ENCODE peak calls at places on chromosomes 12 and 14, in four cellular contexts. Z is stomach, Y is Peyer's patch, G is transverse colon. V is an unnamed sample.

GRCh38 chr12:85955127-85955526 is 81.0 kb downstream of the NTS start:
- DNase-seq in Z (no peak), Y (no peak), G (no peak), V (no peak)

GRCh38 chr14:22510527-22511110 is 78.4 kb downstream of the DAD1 start:
- DNase-seq in Z (no peak), Y (no peak), G (no peak), V (no peak)

GRCh38 chr14:74579447-74580274 is 32.4 kb downstream of the LTBP2 start:
- DNase-seq in Z (no peak), Y (peak), G (no peak), V (no peak)

GRCh38 chr12:32240210-32240609 is 133.6 kb downstream of the BICD1 start:
- DNase-seq in Z (no peak), Y (no peak), G (no peak), V (no peak)

GRCh38 chr12:5872745-5873144 is 72.3 kb downstream of the ANO2 start:
- DNase-seq in Z (no peak), Y (no peak), G (no peak), V (peak)

GRCh38 chr12:40921563-40922163 is 229.4 kb downstream of the CNTN1 start:
- DNase-seq in Z (no peak), Y (no peak), G (no peak), V (no peak)

GRCh38 chr14:69105326-69105725 is 47.6 kb downstream of the DCAF5 start:
- DNase-seq in Z (no peak), Y (no peak), G (no peak), V (no peak)

GRCh38 chr12:69994593-69995222 is 169.7 kb downstream of the MYRFL start:
- DNase-seq in Z (peak), Y (no peak), G (peak), V (no peak)

GRCh38 chr14:74634964-74635363 is 22.9 kb upstream of the LTBP2 start:
- DNase-seq in Z (no peak), Y (no peak), G (no peak), V (no peak)

GRCh38 chr12:127393460-127393859 is 873.5 kb upstream of the TMEM132C start:
- DNase-seq in Z (no peak), Y (no peak), G (no peak), V (no peak)

GRCh38 chr12:63362801-63363200 is 211.8 kb upstream of the AVPR1A start:
- DNase-seq in Z (no peak), Y (no peak), G (no peak), V (no peak)

GRCh38 chr14:37591311-37591940 is 3.6 kb downstream of the FOXA1 start:
- DNase-seq in Z (peak), Y (peak), G (peak), V (no peak)

GRCh38 chr12:133058203-133059125 is 21.2 kb downstream of the ZNF84 start:
- DNase-seq in Z (no peak), Y (no peak), G (no peak), V (no peak)

GRCh38 chr14:68794856-68795601 is 2.2 kb upstream of the ZFP36L1 start:
- DNase-seq in Z (peak), Y (peak), G (peak), V (no peak)

GRCh38 chr14:105292810-105293711 is 7.7 kb downstream of the BRF1 start:
- DNase-seq in Z (no peak), Y (no peak), G (no peak), V (no peak)

GRCh38 chr12:754238-754816 is 1.9 kb downstream of the WNK1 start:
- DNase-seq in Z (no peak), Y (no peak), G (no peak), V (peak)

GRCh38 chr12:120849765-120850164 is 54.4 kb downstream of the SPPL3 start:
- DNase-seq in Z (no peak), Y (no peak), G (no peak), V (no peak)

GRCh38 chr14:24837280-24838046 is 203.5 kb upstream of the GZMB start:
- DNase-seq in Z (no peak), Y (no peak), G (no peak), V (no peak)

GRCh38 chr14:73785336-73785833 is 66.2 kb upstream of the PTGR2 start:
- DNase-seq in Z (no peak), Y (peak), G (peak), V (no peak)

GRCh38 chr14:82313889-82314288 is 780.2 kb upstream of the SEL1L start:
- DNase-seq in Z (no peak), Y (no peak), G (no peak), V (no peak)

GRCh38 chr12:87758271-87758670 is 270.9 kb downstream of the C12orf50 start:
- DNase-seq in Z (no peak), Y (no peak), G (no peak), V (no peak)

GRCh38 chr12:120055231-120055630 is 61.3 kb downstream of the RAB35 start:
- DNase-seq in Z (no peak), Y (no peak), G (no peak), V (no peak)

GRCh38 chr12:104604070-104604994 is 147.6 kb downstream of the CHST11 start:
- DNase-seq in Z (peak), Y (no peak), G (peak), V (peak)

GRCh38 chr12:10220398-10221077 is 7.9 kb downstream of the GABARAPL1 start:
- DNase-seq in Z (peak), Y (no peak), G (peak), V (no peak)

GRCh38 chr12:81221681-81222080 is 143.8 kb downstream of the ACSS3 start:
- DNase-seq in Z (no peak), Y (no peak), G (no peak), V (no peak)

GRCh38 chr12:113424915-113425823 is 3.0 kb downstream of the SDSL start:
- DNase-seq in Z (peak), Y (peak), G (peak), V (no peak)

GRCh38 chr14:52977798-52978197 is 26.9 kb upstream of the FERMT2 start:
- DNase-seq in Z (no peak), Y (no peak), G (no peak), V (no peak)

GRCh38 chr14:49623941-49624806 is 3.6 kb downstream of the MGAT2 start:
- DNase-seq in Z (no peak), Y (no peak), G (peak), V (no peak)
- TF ChIP-seq POLR2A in Z (no peak), Y (no peak), G (no peak), V (no peak)

DNA sequence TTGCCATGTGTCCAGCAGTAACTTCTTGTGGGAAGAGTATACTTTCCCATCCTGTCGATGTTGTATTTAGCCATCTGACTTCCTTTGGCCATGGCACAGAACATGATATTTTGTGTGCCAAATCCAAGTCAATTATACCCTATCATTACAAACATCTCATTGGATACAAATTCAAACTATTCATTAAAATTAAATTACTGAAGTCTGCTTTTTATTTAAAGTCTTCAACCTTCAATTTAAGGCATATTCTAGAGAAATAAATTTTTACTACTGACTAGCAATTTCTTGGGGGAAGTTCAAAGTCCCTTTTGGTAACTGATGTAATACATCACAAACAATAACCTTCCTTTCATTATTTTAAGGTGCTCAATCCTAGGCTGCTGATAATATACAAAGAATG is 192.6 kb downstream of the SLC6A15 start:
- DNase-seq in Z (no peak), Y (no peak), G (no peak), V (no peak)
- TF ChIP-seq POLR2A in Z (no peak), Y (no peak), G (no peak), V (no peak)

GRCh38 chr12:30691122-30691879 is 4.4 kb downstream of the IPO8 start:
- DNase-seq in Z (no peak), Y (no peak), G (no peak), V (no peak)
- TF ChIP-seq POLR2A in Z (no peak), Y (no peak), G (no peak), V (no peak)

GRCh38 chr12:91043408-91043807 is 14.4 kb downstream of the KERA start:
- DNase-seq in Z (no peak), Y (no peak), G (no peak), V (no peak)
- TF ChIP-seq POLR2A in Z (no peak), Y (no peak), G (no peak), V (no peak)

GRCh38 chr14:61489527-61489926 is 168.1 kb downstream of the PRKCH start:
- DNase-seq in Z (no peak), Y (no peak), G (no peak), V (no peak)
- TF ChIP-seq POLR2A in Z (no peak), Y (no peak), G (no peak), V (no peak)

GRCh38 chr14:101582294-101582693 is 21.0 kb downstream of the DIO3 start:
- DNase-seq in Z (no peak), Y (peak), G (no peak), V (no peak)

GRCh38 chr14:101578489-101578888 is 17.2 kb downstream of the DIO3 start:
- DNase-seq in Z (no peak), Y (peak), G (no peak), V (no peak)

GRCh38 chr14:101581806-101582205 is 20.5 kb downstream of the DIO3 start:
- DNase-seq in Z (no peak), Y (peak), G (no peak), V (no peak)

GRCh38 chr14:101577221-101577909 is 16.1 kb downstream of the DIO3 start:
- DNase-seq in Z (no peak), Y (peak), G (no peak), V (no peak)

DNA sequence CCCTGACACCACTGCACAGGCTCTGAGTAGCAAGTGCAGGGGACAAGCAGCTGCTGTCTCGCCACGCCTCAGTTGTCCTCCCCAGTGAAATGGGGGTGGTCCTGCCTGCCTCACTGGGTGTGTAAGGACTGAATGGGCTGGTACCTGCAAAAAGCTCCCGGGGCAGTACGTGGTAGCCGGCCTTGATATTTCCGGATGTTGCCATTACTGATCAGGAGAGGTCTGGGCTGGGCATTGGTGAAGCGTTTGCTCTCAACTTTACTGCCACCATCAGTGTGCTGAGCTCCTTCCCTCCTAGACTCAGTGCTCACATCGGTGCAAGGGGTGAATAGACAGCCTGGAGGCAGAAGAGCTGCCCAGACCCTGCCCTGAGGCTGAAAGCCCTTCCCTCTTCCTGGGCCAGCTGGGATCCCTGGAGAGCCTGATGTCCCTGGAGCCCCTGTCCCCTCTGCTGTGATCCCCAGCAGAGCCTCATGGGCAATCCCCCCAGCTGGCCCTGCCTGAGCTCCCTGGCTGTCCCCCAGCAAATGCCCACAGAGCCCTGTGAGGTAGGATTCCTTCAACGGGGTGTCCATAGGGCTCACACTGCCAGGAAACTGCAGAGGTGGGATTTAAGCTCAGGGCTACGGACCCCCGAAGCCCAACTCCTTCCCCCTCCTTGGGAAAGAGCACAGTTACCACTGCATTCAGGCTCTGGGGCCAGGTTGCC is 18.2 kb downstream of the DIO3 start:
- DNase-seq in Z (no peak), Y (peak), G (no peak), V (no peak)
- TF ChIP-seq POLR2A in Z (no peak), Y (no peak), G (no peak), V (no peak)

V was measured in vagina.